ENCODE peak calls at places on chromosomes 16 and 17, in five cellular contexts. Q, D, S, C and T are unnamed samples.

GRCh38 chr17:40517286-40517662 is 15.9 kb upstream of the TNS4 start:
- DNase-seq in S (no peak), D (no peak), Q (no peak), C (no peak), T (no peak)

GRCh38 chr16:4381935-4382794 is 10.5 kb downstream of the VASN start:
- DNase-seq in S (no peak), Q (no peak), D (no peak), C (no peak), T (no peak)

GRCh38 chr17:29682054-29682453 is 59.3 kb upstream of the CORO6 start:
- DNase-seq in Q (no peak), C (no peak), S (peak), D (no peak), T (no peak)

GRCh38 chr16:88857728-88858339 is 907 bp downstream of the TRAPPC2L start:
- DNase-seq in C (peak), D (peak), S (peak), Q (peak), T (peak)

GRCh38 chr17:49338883-49339282 is 23.2 kb downstream of the ZNF652 start:
- DNase-seq in D (no peak), C (no peak), Q (no peak), S (no peak), T (no peak)

GRCh38 chr16:87929986-87930385 is 6.3 kb downstream of the CA5A start:
- DNase-seq in C (no peak), Q (no peak), D (no peak), S (no peak), T (no peak)

GRCh38 chr17:36946726-36947091 is 2.0 kb upstream of the AATF start:
- DNase-seq in D (no peak), Q (no peak), S (no peak), C (no peak), T (no peak)

GRCh38 chr17:77914440-77915254 is 43.9 kb upstream of the TNRC6C start:
- DNase-seq in C (no peak), D (no peak), Q (no peak), S (no peak), T (peak)

GRCh38 chr17:27523712-27524111 is 67.5 kb downstream of the KSR1 start:
- DNase-seq in Q (no peak), D (no peak), S (no peak), C (no peak), T (no peak)

GRCh38 chr16:74627506-74628220 is 20.7 kb upstream of the GLG1 start:
- DNase-seq in Q (no peak), S (no peak), C (peak), D (no peak), T (no peak)

GRCh38 chr16:2275476-2276450 is 7.8 kb upstream of the RNPS1 start:
- DNase-seq in Q (no peak), S (no peak), D (no peak), C (no peak), T (no peak)